ENCODE peak calls at places on chromosomes 12 and 14, in eight cellular contexts. Z is RWPE1, R is fibroblast of mammary gland, B is AG10803, M is transverse colon, A is OCI-LY7, U is GM20000, T is hepatocyte. O is an unnamed sample.
A peak's percentile ranks its signal among the peaks of the same experiment; 100 is the strongest.

GRCh38 chr14:31936100-31936499 is 141.0 kb upstream of the ARHGAP5 start:
- DNase-seq in Z (no peak), R (no peak), B (no peak), M (peak; percentile 19), A (no peak), U (no peak), T (peak; percentile 57), O (peak; percentile 49)

GRCh38 chr14:58705066-58705465 is 67.3 kb downstream of the DACT1 start:
- DNase-seq in Z (no peak), R (peak; percentile 29), B (peak; percentile 58), M (no peak), A (no peak), U (no peak), T (no peak), O (no peak)

GRCh38 chr14:24369463-24369862 is 1.5 kb downstream of the NFATC4 start:
- DNase-seq in Z (no peak), R (no peak), B (no peak), M (peak; percentile 12), A (no peak), U (no peak), T (no peak), O (no peak)

GRCh38 chr12:121184425-121184824 is 25.5 kb upstream of the P2RX4 start:
- DNase-seq in Z (peak; percentile 94), R (no peak), B (no peak), M (no peak), A (no peak), U (no peak), T (no peak), O (no peak)

GRCh38 chr14:64760146-64760755 is 56.0 kb downstream of the PLEKHG3 start:
- DNase-seq in Z (peak; percentile 61), R (peak; percentile 45), B (peak; percentile 17), M (peak; percentile 77), A (peak; percentile 48), U (peak; percentile 80), T (peak; percentile 68), O (peak; percentile 71)

GRCh38 chr14:65065719-65066118 is 36.6 kb downstream of the MAX start:
- DNase-seq in Z (peak; percentile 43), R (no peak), B (no peak), M (no peak), A (no peak), U (no peak), T (no peak), O (no peak)

GRCh38 chr14:52267501-52268190 is at the start of gene PTGDR:
- DNase-seq in Z (no peak), R (peak; percentile 52), B (no peak), M (peak; percentile 82), A (no peak), U (no peak), T (peak; percentile 16), O (no peak)

GRCh38 chr12:89540586-89540985 is 14.7 kb upstream of the POC1B start:
- DNase-seq in Z (no peak), R (no peak), B (no peak), M (no peak), A (no peak), U (no peak), T (no peak), O (no peak)

DNA sequence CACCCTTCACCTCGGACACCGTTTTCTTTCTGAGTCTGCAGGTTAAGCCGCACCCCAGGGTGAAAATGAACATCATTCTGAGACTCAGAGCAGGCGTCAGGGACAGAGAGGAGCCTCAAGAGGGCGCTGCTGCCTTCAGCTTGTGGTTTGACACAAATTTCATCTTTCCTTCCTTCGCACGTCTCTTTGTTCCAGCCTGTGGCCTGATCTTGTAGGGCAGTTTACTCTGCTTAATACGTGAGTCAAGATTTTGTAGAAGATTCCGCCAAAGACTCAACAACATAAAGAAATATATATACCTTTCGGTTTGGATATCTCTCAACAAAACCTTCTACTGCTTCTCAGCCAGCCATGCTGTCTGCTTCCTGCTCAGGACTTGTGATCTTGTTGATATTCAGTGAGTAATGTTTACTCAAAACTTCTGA is 329.3 kb upstream of the OR4E1 start:
- DNase-seq in Z (no peak), R (no peak), B (no peak), M (peak; percentile 22), A (peak; percentile 31), U (no peak), T (peak; percentile 62), O (peak; percentile 39)
- TF ChIP-seq CTCF in Z (peak; percentile 9), R (peak; percentile 18), B (no peak), M (peak; percentile 9), A (peak; percentile 78), U (peak; percentile 48), T (peak; percentile 52), O (no peak)

GRCh38 chr12:59087077-59087673 is 166.9 kb upstream of the LRIG3 start:
- DNase-seq in Z (peak; percentile 39), R (peak; percentile 30), B (peak; percentile 19), M (peak; percentile 15), A (no peak), U (no peak), T (peak; percentile 17), O (no peak)
- TF ChIP-seq CTCF in Z (no peak), R (peak; percentile 74), B (peak; percentile 76), M (peak; percentile 48), A (peak; percentile 35), U (no peak), T (peak; percentile 64), O (peak; percentile 47)

GRCh38 chr14:30443368-30444007 is 115.5 kb upstream of the G2E3 start:
- DNase-seq in Z (peak; percentile 20), R (peak; percentile 63), B (peak; percentile 36), M (no peak), A (peak; percentile 4), U (no peak), T (peak; percentile 58), O (peak; percentile 7)
- TF ChIP-seq CTCF in Z (peak; percentile 34), R (peak; percentile 66), B (peak; percentile 66), M (no peak), A (peak; percentile 66), U (no peak), T (peak; percentile 84), O (no peak)

DNA sequence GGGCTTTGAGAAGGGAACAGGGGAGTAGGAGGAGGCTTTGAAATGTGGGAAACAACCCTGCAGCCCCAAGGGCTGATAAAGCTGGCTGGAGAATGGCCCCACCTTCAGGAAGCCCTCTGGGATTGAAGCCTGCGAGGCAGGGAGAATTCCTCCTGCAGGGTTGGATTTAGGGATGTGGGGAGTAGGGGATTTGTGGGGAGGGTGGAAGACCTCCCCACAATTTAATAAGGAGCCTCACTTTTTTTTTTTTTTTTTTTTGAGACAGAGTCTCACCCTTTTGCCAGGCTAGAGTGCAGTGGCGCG is 88.8 kb upstream of the NCOR2 start:
- DNase-seq in Z (no peak), R (no peak), B (no peak), M (no peak), A (no peak), U (no peak), T (no peak), O (no peak)
- TF ChIP-seq CTCF in Z (no peak), R (peak; percentile 8), B (no peak), M (no peak), A (no peak), U (no peak), T (no peak), O (no peak)

GRCh38 chr14:71739273-71739990 is 192.8 kb upstream of the RGS6 start:
- DNase-seq in Z (peak; percentile 49), R (peak; percentile 21), B (no peak), M (peak; percentile 35), A (no peak), U (no peak), T (peak; percentile 75), O (peak; percentile 54)
- TF ChIP-seq CTCF in Z (no peak), R (peak; percentile 6), B (no peak), M (no peak), A (peak; percentile 52), U (no peak), T (peak; percentile 10), O (no peak)

O was measured in Calu3.